ENCODE peak calls at places on chromosomes 5 and 9, in nine cellular contexts. I is aorta; V is T-cell; X is CD4-positive, alpha-beta T cell; S is NCI-H2029; E is choroid plexus epithelial cell; B is fibroblast of villous mesenchyme; T is GM04504; N is SK-MEL-5. H is an unnamed sample.

GRCh38 chr5:164376840-164377239 is 871.4 kb downstream of the MAT2B start:
- DNase-seq in B (no peak), I (no peak), S (no peak), V (no peak), E (no peak), N (no peak), T (no peak), X (no peak), H (no peak)

GRCh38 chr9:76185432-76185831 is 208.8 kb downstream of the RFK start:
- DNase-seq in N (no peak), T (no peak), X (no peak), V (no peak), E (no peak), S (no peak), B (no peak), I (no peak), H (no peak)

GRCh38 chr5:60280943-60281342 is 387.4 kb upstream of the PDE4D start:
- DNase-seq in I (no peak), S (no peak), E (no peak), T (no peak), X (no peak), V (no peak), N (no peak), B (no peak), H (no peak)

GRCh38 chr9:86285247-86285646 is 2.9 kb upstream of the ISCA1 start:
- DNase-seq in V (no peak), S (no peak), T (no peak), E (no peak), N (no peak), X (no peak), B (no peak), I (no peak), H (no peak)

GRCh38 chr5:1728846-1729245 is 70.8 kb downstream of the MRPL36 start:
- DNase-seq in T (no peak), V (no peak), S (no peak), I (no peak), X (no peak), E (no peak), B (no peak), N (no peak), H (no peak)

GRCh38 chr9:112378441-112379176 is 1.3 kb upstream of the HSDL2 start:
- DNase-seq in E (no peak), S (peak), B (no peak), I (peak), N (no peak), T (no peak), X (no peak), V (peak), H (no peak)

GRCh38 chr9:36961051-36961450 is 73.0 kb downstream of the PAX5 start:
- DNase-seq in T (no peak), S (no peak), B (no peak), I (no peak), E (no peak), X (no peak), V (no peak), N (no peak), H (no peak)

GRCh38 chr5:141870226-141870625 is 8.0 kb downstream of the PCDH1 start:
- DNase-seq in X (no peak), T (no peak), E (no peak), I (no peak), V (no peak), B (no peak), S (no peak), N (no peak), H (no peak)

GRCh38 chr5:7872517-7873149 is 3.7 kb downstream of the MTRR start:
- DNase-seq in N (no peak), I (no peak), V (no peak), E (no peak), T (no peak), S (no peak), B (no peak), X (no peak), H (no peak)

GRCh38 chr9:36560813-36561212 is 11.9 kb upstream of the MELK start:
- DNase-seq in T (no peak), B (peak), X (no peak), I (no peak), V (no peak), E (peak), N (peak), S (no peak), H (no peak)

GRCh38 chr5:117973785-117974184 is 1014.6 kb downstream of the DTWD2 start:
- DNase-seq in I (no peak), B (no peak), N (no peak), V (no peak), T (no peak), X (no peak), S (no peak), E (no peak), H (no peak)

GRCh38 chr5:133425183-133425582 is 187.2 kb downstream of the FSTL4 start:
- DNase-seq in V (no peak), T (no peak), S (no peak), B (no peak), E (no peak), N (no peak), I (no peak), X (no peak), H (no peak)

GRCh38 chr5:172778223-172778814 is 7.3 kb upstream of the DUSP1 start:
- DNase-seq in T (peak), E (peak), X (no peak), V (no peak), B (peak), I (peak), N (peak), S (no peak), H (no peak)

GRCh38 chr5:109558364-109558763 is 131.4 kb upstream of the MAN2A1 start:
- DNase-seq in V (no peak), S (no peak), N (no peak), E (peak), I (no peak), T (no peak), X (no peak), B (no peak), H (no peak)

GRCh38 chr5:112276996-112277395 is 142.1 kb downstream of the EPB41L4A start:
- DNase-seq in B (no peak), N (no peak), X (no peak), V (no peak), S (no peak), I (no peak), E (no peak), T (no peak), H (no peak)

GRCh38 chr5:135467051-135467625 is 15.0 kb upstream of the TIFAB start:
- DNase-seq in E (no peak), N (no peak), I (peak), T (no peak), B (no peak), X (no peak), S (no peak), V (no peak), H (no peak)

GRCh38 chr5:126777257-126777973 is 479 bp downstream of the LMNB1 start:
- DNase-seq in X (peak), V (peak), B (peak), T (no peak), S (peak), N (peak), I (peak), E (peak), H (peak)

GRCh38 chr5:7850533-7851239 is at the start of gene CFAP90:
- DNase-seq in X (peak), T (no peak), E (peak), V (peak), N (peak), S (peak), I (peak), B (peak), H (no peak)